ENCODE peak calls at places on chromosomes 13 and 19, in eight cellular contexts. S, O, Q, V, A, E, K and L are unnamed samples.

GRCh38 chr13:98055623-98056022 is 87.3 kb upstream of the FARP1 start:
- DNase-seq in S (no peak), O (no peak), Q (no peak), V (no peak), A (no peak), E (no peak), K (no peak), L (no peak)

GRCh38 chr13:48264052-48264451 is 31.0 kb downstream of the ITM2B start:
- DNase-seq in S (no peak), O (no peak), Q (no peak), V (no peak), A (no peak), E (no peak), K (no peak), L (no peak)

GRCh38 chr13:95226476-95226875 is 74.8 kb downstream of the ABCC4 start:
- DNase-seq in S (peak; percentile 42), O (no peak), Q (no peak), V (no peak), A (no peak), E (no peak), K (no peak), L (no peak)

GRCh38 chr13:20415694-20416107 is 110.0 kb downstream of the CRYL1 start:
- DNase-seq in S (no peak), O (no peak), Q (peak; percentile 49), V (no peak), A (no peak), E (no peak), K (no peak), L (no peak)

GRCh38 chr13:108044929-108045328 is 170.4 kb downstream of the LIG4 start:
- DNase-seq in S (no peak), O (no peak), Q (no peak), V (no peak), A (no peak), E (no peak), K (no peak), L (no peak)

GRCh38 chr13:39765801-39766463 is 110.5 kb downstream of the COG6 start:
- DNase-seq in S (no peak), O (no peak), Q (peak; percentile 56), V (no peak), A (no peak), E (no peak), K (peak; percentile 42), L (no peak)

GRCh38 chr13:22194106-22194810 is 523.4 kb downstream of the FGF9 start:
- DNase-seq in S (no peak), O (no peak), Q (no peak), V (no peak), A (no peak), E (no peak), K (no peak), L (no peak)

GRCh38 chr19:8206147-8207087 is 2.8 kb upstream of the CERS4 start:
- DNase-seq in S (no peak), O (no peak), Q (peak; percentile 88), V (no peak), A (no peak), E (no peak), K (no peak), L (no peak)

GRCh38 chr19:21202865-21203494 is 61.1 kb downstream of the ZNF431 start:
- DNase-seq in S (peak; percentile 68), O (peak; percentile 32), Q (peak; percentile 92), V (peak; percentile 28), A (no peak), E (peak; percentile 3), K (peak; percentile 49), L (peak; percentile 22)

GRCh38 chr13:51797664-51798488 is 6.1 kb downstream of the DHRS12 start:
- DNase-seq in S (peak; percentile 62), O (peak; percentile 66), Q (peak; percentile 87), V (peak; percentile 67), A (peak; percentile 66), E (no peak), K (peak; percentile 76), L (no peak)

GRCh38 chr13:47310376-47310775 is 413.5 kb upstream of the HTR2A start:
- DNase-seq in S (no peak), O (no peak), Q (no peak), V (no peak), A (no peak), E (no peak), K (no peak), L (no peak)

GRCh38 chr13:46721054-46721453 is 75.9 kb downstream of the ESD start:
- DNase-seq in S (peak; percentile 50), O (peak; percentile 15), Q (peak; percentile 73), V (peak; percentile 40), A (peak; percentile 33), E (no peak), K (peak; percentile 53), L (no peak)

GRCh38 chr13:79749985-79750551 is 269.1 kb downstream of the NDFIP2 start:
- DNase-seq in S (no peak), O (no peak), Q (peak; percentile 56), V (no peak), A (no peak), E (no peak), K (no peak), L (no peak)

GRCh38 chr19:38384209-38385027 is 3.4 kb downstream of the GGN start:
- DNase-seq in S (peak; percentile 63), O (no peak), Q (peak; percentile 87), V (no peak), A (peak; percentile 24), E (no peak), K (no peak), L (no peak)

GRCh38 chr13:73731564-73731963 is 402.6 kb downstream of the KLF12 start:
- DNase-seq in S (no peak), O (no peak), Q (peak; percentile 67), V (no peak), A (no peak), E (no peak), K (no peak), L (no peak)

GRCh38 chr13:93450226-93450625 is 223.6 kb downstream of the GPC6 start:
- DNase-seq in S (no peak), O (no peak), Q (no peak), V (no peak), A (no peak), E (no peak), K (peak; percentile 22), L (no peak)

GRCh38 chr19:49565261-49565660 is 15.1 kb downstream of the NOSIP start:
- DNase-seq in S (no peak), O (no peak), Q (no peak), V (no peak), A (no peak), E (no peak), K (no peak), L (no peak)

GRCh38 chr13:32582991-32583390 is 3.3 kb upstream of the PDS5B start:
- DNase-seq in S (no peak), O (no peak), Q (no peak), V (no peak), A (no peak), E (no peak), K (no peak), L (no peak)

GRCh38 chr13:32582281-32582680 is 4.0 kb upstream of the PDS5B start:
- DNase-seq in S (no peak), O (no peak), Q (no peak), V (no peak), A (no peak), E (no peak), K (no peak), L (no peak)

GRCh38 chr13:32585625-32586021 is 629 bp upstream of the PDS5B start:
- DNase-seq in S (no peak), O (no peak), Q (peak; percentile 45), V (peak; percentile 29), A (no peak), E (no peak), K (no peak), L (no peak)

GRCh38 chr13:32577032-32577431 is 9.2 kb upstream of the PDS5B start:
- DNase-seq in S (no peak), O (no peak), Q (no peak), V (no peak), A (no peak), E (no peak), K (no peak), L (no peak)

GRCh38 chr13:32581177-32581786 is 5.0 kb upstream of the PDS5B start:
- DNase-seq in S (peak; percentile 11), O (peak; percentile 10), Q (peak; percentile 33), V (no peak), A (peak; percentile 14), E (no peak), K (no peak), L (no peak)
- TF ChIP-seq REST in S (no peak), O (no peak), Q (no peak), V (no peak), A (no peak), E (no peak), K (no peak), L (no peak)

GRCh38 chr19:42652021-42652420 is 57.3 kb upstream of the CEACAM8 start:
- DNase-seq in S (no peak), O (no peak), Q (no peak), V (no peak), A (no peak), E (no peak), K (no peak), L (no peak)
- TF ChIP-seq POLR2AphosphoS5 in S (no peak), O (no peak), Q (no peak), V (no peak), A (no peak), E (no peak), K (no peak), L (no peak)

DNA sequence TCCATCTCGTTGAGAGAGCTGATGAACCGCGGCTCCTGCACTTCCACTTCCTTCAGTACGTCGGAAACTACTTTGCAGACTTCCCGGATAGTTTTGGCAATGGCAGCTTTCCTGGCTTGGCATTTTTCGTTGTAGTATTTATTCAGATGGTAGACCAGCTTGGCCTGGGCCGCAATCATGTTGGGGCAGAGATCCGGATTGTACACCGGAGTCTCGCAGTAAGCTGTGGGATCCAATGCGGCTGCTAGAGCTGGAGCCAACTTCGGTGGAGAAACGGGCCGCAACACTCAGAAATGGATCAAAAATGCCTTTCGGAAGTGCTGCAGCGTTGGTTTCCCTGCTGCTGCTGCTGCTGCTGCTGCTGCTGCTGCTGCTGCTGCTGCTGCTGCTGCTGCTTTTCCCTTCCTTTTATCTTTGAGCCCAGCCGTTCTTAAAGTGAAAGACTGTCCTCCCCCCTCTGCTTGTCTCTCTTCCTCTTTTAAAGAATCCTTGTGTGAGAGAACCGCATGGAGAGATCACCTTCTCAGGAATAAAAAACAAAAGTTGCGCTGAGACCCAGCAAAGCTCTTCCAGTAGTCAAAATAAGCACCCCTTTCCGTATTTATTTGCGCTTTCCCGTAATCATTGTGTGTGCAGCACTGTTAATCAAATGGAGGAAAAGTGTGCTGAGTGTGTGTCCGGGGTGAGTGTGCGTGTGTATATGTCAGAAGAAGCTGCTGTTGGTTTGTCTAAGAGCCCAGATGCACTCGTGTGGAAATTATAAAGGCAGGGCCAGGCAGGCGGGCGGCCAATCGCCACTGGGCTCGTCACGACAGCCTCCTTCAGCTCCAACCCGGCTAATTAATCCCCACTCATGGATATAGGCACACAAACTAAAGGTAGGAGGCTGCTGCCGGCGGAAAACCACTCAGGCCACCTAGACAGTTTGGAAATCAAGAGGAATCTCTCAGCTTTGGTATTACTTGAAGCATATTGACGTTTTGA is at the start of gene MAB21L1:
- DNase-seq in S (no peak), O (no peak), Q (peak; percentile 49), V (peak; percentile 45), A (no peak), E (no peak), K (peak; percentile 90), L (no peak)
- H3K4me3 ChIP-seq in S (no peak within 1 kb of the TSS), O (no peak within 1 kb of the TSS), Q (peak within 1 kb of the TSS; percentile 64), V (no peak within 1 kb of the TSS), A (peak within 1 kb of the TSS; percentile 34), E (peak within 1 kb of the TSS; percentile 40), K (peak within 1 kb of the TSS; percentile 64), L (peak within 1 kb of the TSS; percentile 39)

DNA sequence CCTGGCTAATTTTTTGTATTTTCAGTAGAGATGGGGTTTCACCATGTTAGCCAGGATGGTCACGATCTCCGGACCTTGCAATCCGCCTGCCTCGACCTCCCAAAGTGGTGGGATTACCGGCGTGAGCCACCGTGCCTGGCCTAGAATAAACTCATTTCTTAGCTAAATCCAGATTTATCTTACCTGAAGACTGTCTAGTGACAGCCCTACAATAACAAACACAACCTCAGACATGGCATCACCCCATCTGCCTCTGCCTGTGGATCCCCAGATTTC is 5.0 kb downstream of the ZNF44 start:
- DNase-seq in S (no peak), O (no peak), Q (no peak), V (no peak), A (no peak), E (no peak), K (no peak), L (no peak)
- TF ChIP-seq REST in S (no peak), O (no peak), Q (no peak), V (no peak), A (no peak), E (no peak), K (no peak), L (no peak)